ENCODE peak calls at places on chromosomes 7 and 10, in seven cellular contexts. J is GM23338, M is fibroblast of the aortic adventitia, A is astrocyte, N is GM20000, O is progenitor cell of endocrine pancreas, G is dorsolateral prefrontal cortex. V is an unnamed sample.

GRCh38 chr10:82282782-82283456 is 407.9 kb downstream of the NRG3 start:
- DNase-seq in J (no peak), M (no peak), A (no peak), N (no peak), O (no peak), G (no peak), V (no peak)

GRCh38 chr7:16846611-16847165 is 35.1 kb downstream of the AGR3 start:
- DNase-seq in J (no peak), M (no peak), A (no peak), N (no peak), O (no peak), G (no peak), V (no peak)

GRCh38 chr7:100016209-100016901 is 959 bp downstream of the ZKSCAN1 start:
- DNase-seq in J (no peak), M (peak; percentile 13), A (no peak), N (no peak), O (no peak), G (no peak), V (peak; percentile 17)

GRCh38 chr10:86690657-86691084 is 22.4 kb downstream of the LDB3 start:
- DNase-seq in J (no peak), M (no peak), A (no peak), N (no peak), O (no peak), G (no peak), V (no peak)

GRCh38 chr10:11863353-11864105 is 40.4 kb downstream of the PROSER2 start:
- DNase-seq in J (no peak), M (no peak), A (no peak), N (peak; percentile 74), O (no peak), G (no peak), V (no peak)

GRCh38 chr10:49177391-49178355 is 10.5 kb downstream of the TMEM273 start:
- DNase-seq in J (no peak), M (peak; percentile 77), A (peak; percentile 85), N (peak; percentile 85), O (no peak), G (no peak), V (peak; percentile 77)

GRCh38 chr10:25047902-25048301 is 31.5 kb downstream of the THNSL1 start:
- DNase-seq in J (no peak), M (peak; percentile 98), A (peak; percentile 95), N (no peak), O (no peak), G (no peak), V (no peak)

GRCh38 chr10:43196981-43197833 is 59.0 kb downstream of the CSGALNACT2 start:
- DNase-seq in J (no peak), M (no peak), A (no peak), N (peak; percentile 12), O (no peak), G (peak; percentile 15), V (no peak)

GRCh38 chr10:116948530-116948870 is 56.5 kb downstream of the SHTN1 start:
- DNase-seq in J (no peak), M (no peak), A (no peak), N (no peak), O (no peak), G (no peak), V (no peak)

GRCh38 chr10:101354584-101355070 is 662 bp downstream of the BTRC start:
- DNase-seq in J (no peak), M (peak; percentile 41), A (no peak), N (no peak), O (no peak), G (no peak), V (no peak)

GRCh38 chr10:101351477-101351876 is 2.5 kb upstream of the BTRC start:
- DNase-seq in J (no peak), M (no peak), A (no peak), N (no peak), O (no peak), G (no peak), V (no peak)

GRCh38 chr10:101355307-101355706 is 1.3 kb downstream of the BTRC start:
- DNase-seq in J (no peak), M (no peak), A (no peak), N (no peak), O (no peak), G (no peak), V (no peak)

GRCh38 chr10:101356132-101356531 is 2.2 kb downstream of the BTRC start:
- DNase-seq in J (no peak), M (no peak), A (no peak), N (no peak), O (no peak), G (no peak), V (no peak)

GRCh38 chr10:101353692-101354583 is at the start of gene BTRC:
- DNase-seq in J (peak; percentile 99), M (peak; percentile 99), A (peak; percentile 99), N (peak; percentile 95), O (peak; percentile 88), G (peak; percentile 93), V (peak; percentile 100)
- TF ChIP-seq CTCF in J (no peak), M (no peak), A (no peak), N (no peak), O (peak; percentile 14), G (no peak), V (no peak)

DNA sequence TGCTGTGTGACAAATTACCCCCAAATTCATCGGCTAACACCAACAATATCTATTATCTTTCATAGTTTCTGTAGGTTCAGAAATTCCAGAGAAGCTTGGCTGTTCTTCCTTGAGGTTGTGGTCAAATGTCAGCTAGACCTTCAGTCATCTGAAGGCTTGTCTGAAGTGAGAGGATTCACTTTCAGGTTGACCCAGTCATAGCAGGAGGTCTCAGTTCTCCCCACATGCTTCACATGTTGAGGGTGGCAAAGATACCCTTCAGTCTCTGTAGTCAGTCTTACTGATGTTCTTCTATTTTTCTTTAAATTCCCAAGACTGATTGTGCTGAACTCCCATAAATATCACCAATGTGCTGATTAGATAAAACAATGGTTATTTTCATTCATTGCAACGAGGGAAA is 1692.0 kb downstream of the REEP3 start:
- DNase-seq in J (no peak), M (no peak), A (no peak), N (no peak), O (no peak), G (no peak), V (no peak)
- TF ChIP-seq CTCF in J (no peak), M (no peak), A (no peak), N (no peak), O (no peak), G (no peak), V (no peak)

DNA sequence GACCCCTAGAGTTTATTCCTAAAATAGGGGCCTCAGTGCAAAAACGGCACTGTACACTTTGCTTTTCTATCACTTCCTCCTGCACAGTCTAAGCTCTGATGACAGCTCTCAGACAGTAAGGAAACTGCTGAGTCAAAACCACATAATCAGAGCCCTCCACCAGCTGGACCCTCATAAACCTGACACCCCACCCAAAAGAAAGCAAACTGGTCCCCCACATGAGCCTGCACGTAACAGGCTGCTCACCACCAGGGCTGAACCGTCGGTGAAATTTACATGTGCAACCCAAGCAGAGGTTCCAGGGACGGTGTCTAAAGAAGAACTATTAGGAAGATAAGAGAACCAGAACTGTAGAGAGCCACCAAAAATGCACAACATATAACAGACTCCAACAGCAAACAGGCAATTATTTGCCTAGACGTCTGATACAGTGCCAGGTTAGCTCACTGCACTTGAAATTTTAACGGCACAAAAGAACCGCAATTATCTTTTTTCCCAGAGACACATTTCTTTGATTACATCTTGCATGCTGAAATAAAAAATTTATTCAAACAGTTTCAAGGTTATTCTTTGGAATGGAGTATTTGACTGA is 19.6 kb downstream of the SGMS1 start:
- DNase-seq in J (no peak), M (peak; percentile 78), A (no peak), N (peak; percentile 47), O (no peak), G (no peak), V (peak; percentile 77)
- TF ChIP-seq CTCF in J (no peak), M (no peak), A (no peak), N (no peak), O (no peak), G (no peak), V (no peak)

DNA sequence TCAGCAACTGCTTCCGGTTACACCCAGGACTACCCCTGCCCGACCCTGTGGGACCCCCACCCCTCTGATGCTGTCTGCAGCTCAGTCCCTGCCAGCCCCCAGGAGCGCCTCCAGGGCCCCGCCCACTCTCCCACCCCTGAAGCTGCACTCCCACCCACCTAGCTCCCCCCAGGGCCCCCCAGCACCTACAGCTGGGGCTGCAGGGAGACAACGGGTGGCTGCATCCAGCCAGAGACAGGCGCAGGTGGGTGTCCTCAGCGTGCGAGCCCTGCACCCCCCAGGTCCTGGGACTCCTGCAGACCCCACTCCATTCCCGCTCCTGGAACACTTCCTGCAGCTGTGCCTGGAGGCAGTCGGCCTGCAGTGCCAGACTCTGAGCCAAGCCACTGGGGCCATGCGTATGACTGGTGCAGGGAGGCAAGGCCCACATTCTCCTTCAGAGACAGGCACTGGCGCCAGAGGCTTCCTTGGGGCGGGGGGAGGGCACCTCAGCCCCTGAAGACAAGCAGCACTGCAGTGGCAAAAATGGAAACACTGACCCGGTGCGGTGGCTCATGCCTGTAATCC is 6.1 kb downstream of the CYP2W1 start:
- DNase-seq in J (no peak), M (no peak), A (no peak), N (no peak), O (no peak), G (no peak), V (no peak)
- TF ChIP-seq CTCF in J (no peak), M (no peak), A (no peak), N (no peak), O (no peak), G (no peak), V (no peak)

GRCh38 chr7:26188291-26188999 is 12.1 kb downstream of the HNRNPA2B1 start:
- DNase-seq in J (peak; percentile 53), M (no peak), A (no peak), N (no peak), O (no peak), G (no peak), V (peak; percentile 43)
- TF ChIP-seq CTCF in J (no peak), M (no peak), A (no peak), N (no peak), O (no peak), G (no peak), V (no peak)

V was measured in NB4.